ENCODE peak calls at places on chromosomes 5 and 9, in eight cellular contexts. R is hepatocyte, G is AG04449, C is mucosa of descending colon, P is uterus, M is epithelial cell of esophagus, K is A549, Q is MCF 10A. A is an unnamed sample.

GRCh38 chr9:127837346-127837745 is 17.1 kb downstream of the ENG start:
- DNase-seq in P (no peak), M (no peak), K (no peak), R (no peak), G (no peak), C (no peak), Q (no peak), A (no peak)

GRCh38 chr5:157956271-157956885 is 97.4 kb upstream of the CLINT1 start:
- DNase-seq in Q (no peak), G (no peak), P (no peak), K (no peak), C (no peak), M (peak; percentile 55), R (peak; percentile 35), A (no peak)

GRCh38 chr5:148583421-148583965 is 70.8 kb downstream of the HTR4 start:
- DNase-seq in C (no peak), R (no peak), K (no peak), P (no peak), M (peak; percentile 8), Q (peak; percentile 61), G (no peak), A (no peak)

GRCh38 chr5:19492861-19493260 is 495.1 kb downstream of the CDH18 start:
- DNase-seq in K (no peak), R (no peak), M (peak; percentile 47), C (no peak), G (no peak), P (no peak), Q (no peak), A (no peak)

GRCh38 chr5:150505041-150505511 is 2.9 kb upstream of the NDST1 start:
- DNase-seq in M (no peak), R (no peak), G (no peak), P (no peak), C (no peak), Q (no peak), K (no peak), A (no peak)

GRCh38 chr5:155616779-155617392 is 603.3 kb downstream of the KIF4B start:
- DNase-seq in K (peak; percentile 52), M (peak; percentile 37), G (no peak), P (no peak), C (no peak), Q (peak; percentile 33), R (peak; percentile 47), A (peak; percentile 38)

GRCh38 chr9:72997387-72997995 is 44.6 kb upstream of the ALDH1A1 start:
- DNase-seq in C (peak; percentile 38), M (no peak), R (peak; percentile 45), G (no peak), P (no peak), Q (no peak), K (peak; percentile 25), A (no peak)

GRCh38 chr5:160961030-160961429 is 109.0 kb upstream of the ATP10B start:
- DNase-seq in M (no peak), R (no peak), K (no peak), C (no peak), Q (peak; percentile 20), P (no peak), G (no peak), A (no peak)

GRCh38 chr5:54705994-54706616 is 188.5 kb downstream of the SNX18 start:
- DNase-seq in K (no peak), M (no peak), P (no peak), Q (no peak), G (no peak), C (no peak), R (no peak), A (no peak)

GRCh38 chr5:27797220-27797619 is 758.8 kb upstream of the CDH9 start:
- DNase-seq in R (no peak), K (no peak), Q (no peak), C (no peak), G (no peak), P (no peak), M (no peak), A (no peak)

GRCh38 chr5:59587489-59588337 is 305.8 kb downstream of the PDE4D start:
- DNase-seq in K (peak; percentile 39), G (no peak), P (peak; percentile 25), C (peak; percentile 84), Q (no peak), M (peak; percentile 51), R (peak; percentile 80), A (peak; percentile 77)

GRCh38 chr5:126937796-126938195 is 92.6 kb downstream of the MARCHF3 start:
- DNase-seq in Q (no peak), M (no peak), P (no peak), G (no peak), R (no peak), C (no peak), K (no peak), A (no peak)

GRCh38 chr9:108468364-108468763 is 387.4 kb downstream of the ACTL7B start:
- DNase-seq in M (peak; percentile 65), P (no peak), Q (peak; percentile 78), R (no peak), C (no peak), K (peak; percentile 27), G (no peak), A (peak; percentile 42)

GRCh38 chr5:55063220-55063863 is 39.1 kb upstream of the GZMA start:
- DNase-seq in R (no peak), K (no peak), Q (peak; percentile 67), P (no peak), C (no peak), M (peak; percentile 79), G (no peak), A (no peak)

GRCh38 chr9:88388886-88389617 is 808 bp downstream of the SPIN1 start:
- DNase-seq in P (peak; percentile 64), R (peak; percentile 85), C (peak; percentile 65), K (peak; percentile 61), M (peak; percentile 63), Q (peak; percentile 69), G (no peak), A (peak; percentile 27)

GRCh38 chr5:23105021-23105420 is 251.9 kb upstream of the CDH12 start:
- DNase-seq in Q (no peak), K (no peak), C (no peak), M (no peak), P (no peak), R (no peak), G (no peak), A (no peak)

GRCh38 chr5:96297290-96297689 is 135.8 kb downstream of the PCSK1 start:
- DNase-seq in G (peak; percentile 88), M (peak; percentile 59), R (peak; percentile 66), Q (peak; percentile 27), K (no peak), C (no peak), P (no peak), A (no peak)

GRCh38 chr9:91422832-91423711 is 560 bp downstream of the NFIL3 start:
- DNase-seq in K (peak; percentile 61), C (peak; percentile 75), P (peak; percentile 75), G (no peak), R (peak; percentile 81), Q (peak; percentile 83), M (peak; percentile 78), A (peak; percentile 61)

DNA sequence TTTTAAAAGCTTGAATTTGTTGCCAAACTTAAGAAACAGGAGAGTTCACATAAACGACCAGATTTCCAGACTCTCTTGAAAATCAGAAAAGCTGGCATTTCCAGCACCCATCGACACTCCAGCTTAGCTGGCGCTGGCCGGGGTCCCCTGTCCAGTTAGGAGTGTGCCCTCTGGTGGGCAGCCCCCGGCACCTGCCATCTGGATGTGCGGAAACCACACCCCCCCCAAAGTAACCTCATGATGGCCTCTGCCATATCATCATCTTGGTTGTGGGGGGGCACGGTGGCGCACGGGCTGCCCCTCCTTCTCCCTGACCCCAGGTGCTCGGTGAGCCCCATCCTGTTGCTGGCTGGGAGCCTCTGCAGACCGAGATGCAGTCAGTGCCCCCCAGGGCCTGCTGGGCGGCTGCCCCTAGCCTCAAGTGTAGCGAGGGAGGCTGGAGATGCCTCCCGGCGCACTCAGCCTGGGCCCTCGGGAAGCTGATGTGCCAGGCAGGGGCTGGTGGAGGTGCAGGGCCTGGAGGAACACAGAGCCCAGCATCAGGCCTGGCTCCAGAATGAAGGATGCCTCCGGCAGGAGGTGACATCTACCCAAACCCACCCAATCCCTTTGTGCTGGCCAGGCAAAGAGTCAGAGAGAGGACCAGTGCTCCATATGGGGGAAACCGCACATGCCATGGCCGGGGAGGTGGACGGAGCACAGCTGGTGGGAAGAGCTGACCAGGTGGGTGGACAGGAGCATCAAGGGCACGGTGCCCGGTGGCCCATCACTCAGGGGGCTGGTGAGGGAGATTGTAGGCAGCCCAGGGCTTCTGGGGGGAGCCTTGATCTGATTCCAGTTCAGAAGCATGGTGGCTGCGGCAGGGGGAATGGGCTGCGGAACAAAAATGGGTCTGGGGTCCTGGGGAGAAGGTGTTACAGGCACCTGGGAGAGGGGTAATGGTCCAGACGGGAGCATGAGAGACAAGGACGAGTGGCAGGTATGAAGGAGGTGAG is 70.6 kb downstream of the ADAMTS2 start:
- DNase-seq in M (no peak), G (no peak), Q (no peak), K (no peak), P (peak; percentile 36), C (no peak), R (no peak), A (no peak)
- TF ChIP-seq CTCF in M (no peak), G (peak; percentile 18), Q (no peak), K (no peak), P (no peak), C (no peak), R (no peak), A (no peak)

GRCh38 chr5:179866241-179867078 is 7.8 kb upstream of the MRNIP start:
- DNase-seq in G (no peak), P (no peak), M (peak; percentile 22), Q (no peak), K (no peak), C (no peak), R (no peak), A (no peak)
- TF ChIP-seq CTCF in G (no peak), P (no peak), M (peak; percentile 20), Q (no peak), K (no peak), C (no peak), R (no peak), A (no peak)

GRCh38 chr5:111469905-111470304 is 42.4 kb downstream of the STARD4 start:
- DNase-seq in P (no peak), M (no peak), Q (no peak), R (no peak), G (no peak), K (no peak), C (no peak), A (no peak)
- TF ChIP-seq CTCF in P (no peak), M (no peak), Q (no peak), R (no peak), G (no peak), K (no peak), C (no peak), A (no peak)

GRCh38 chr9:125190371-125190801 is 783 bp upstream of the PPP6C start:
- DNase-seq in M (no peak), Q (no peak), R (no peak), C (no peak), G (no peak), P (no peak), K (no peak), A (no peak)

GRCh38 chr9:125189361-125190289 is at the start of gene PPP6C:
- DNase-seq in K (peak; percentile 97), P (peak; percentile 97), Q (peak; percentile 92), R (peak; percentile 98), G (peak; percentile 74), C (peak; percentile 99), M (peak; percentile 97), A (peak; percentile 94)

GRCh38 chr9:125183561-125183960 is 6.0 kb downstream of the PPP6C start:
- DNase-seq in R (no peak), Q (no peak), G (no peak), M (no peak), K (no peak), P (no peak), C (no peak), A (no peak)

GRCh38 chr9:125183054-125183453 is 6.5 kb downstream of the PPP6C start:
- DNase-seq in G (no peak), K (no peak), Q (no peak), M (no peak), P (no peak), C (no peak), R (no peak), A (no peak)

GRCh38 chr9:125189011-125189360 is 617 bp downstream of the PPP6C start:
- DNase-seq in C (no peak), R (peak; percentile 43), M (peak; percentile 21), P (no peak), K (no peak), Q (peak; percentile 4), G (no peak), A (peak; percentile 13)
- TF ChIP-seq CTCF in C (no peak), R (no peak), M (no peak), P (no peak), K (no peak), Q (no peak), G (no peak), A (no peak)

A was measured in Calu3.